ENCODE peak calls at places on chromosomes 1 and 21, in five cellular contexts. J is D341Med; D is NCI-H2081; L is stimulated activated CD4-positive, alpha-beta T cell treated with anti-CD3 and anti-CD28 coated beads, Interleukin-12 subunit alpha, Interleukin-12 subunit beta, amount 100 ng/mL, for 4 hours; G is heart right ventricle. Z is an unnamed sample.

GRCh38 chr1:180837025-180837424 is 75.7 kb upstream of the KIAA1614 start:
- DNase-seq in J (no peak), L (no peak), D (no peak), G (no peak), Z (no peak)

GRCh38 chr21:40902299-40902698 is 55.3 kb upstream of the DSCAM start:
- DNase-seq in G (peak; percentile 15), D (peak; percentile 94), J (no peak), L (no peak), Z (no peak)

GRCh38 chr1:19190468-19190867 is 19.6 kb downstream of the UBR4 start:
- DNase-seq in L (no peak), D (no peak), J (no peak), G (no peak), Z (no peak)

GRCh38 chr1:115190766-115191165 is 101.5 kb upstream of the TSPAN2 start:
- DNase-seq in D (no peak), J (no peak), G (no peak), L (no peak), Z (no peak)

GRCh38 chr1:27469334-27469733 is 20.6 kb downstream of the WASF2 start:
- DNase-seq in J (no peak), G (no peak), L (no peak), D (no peak), Z (no peak)

GRCh38 chr1:59290173-59290954 is 6.5 kb upstream of the FGGY start:
- DNase-seq in L (no peak), G (no peak), J (no peak), D (peak; percentile 49), Z (peak; percentile 26)

GRCh38 chr21:35920428-35920827 is 139.9 kb downstream of the SETD4 start:
- DNase-seq in D (no peak), L (no peak), J (no peak), G (no peak), Z (no peak)

GRCh38 chr1:68600049-68600661 is 103.3 kb upstream of the DEPDC1 start:
- DNase-seq in D (peak; percentile 23), L (no peak), J (peak; percentile 38), G (no peak), Z (no peak)

GRCh38 chr1:115430717-115431116 is 92.7 kb upstream of the NGF start:
- DNase-seq in J (no peak), L (no peak), D (no peak), G (no peak), Z (no peak)

GRCh38 chr1:18045206-18045605 is 62.4 kb upstream of the IGSF21 start:
- DNase-seq in D (no peak), G (no peak), L (no peak), J (no peak), Z (no peak)

GRCh38 chr1:111743679-111744101 is 4.5 kb upstream of the INKA2 start:
- DNase-seq in J (no peak), D (no peak), L (no peak), G (no peak), Z (no peak)

GRCh38 chr1:53482441-53483153 is 23.4 kb downstream of the DMRTB1 start:
- DNase-seq in D (no peak), G (no peak), J (no peak), L (no peak), Z (no peak)

GRCh38 chr1:230002164-230002803 is 64.8 kb upstream of the GALNT2 start:
- DNase-seq in D (no peak), G (peak; percentile 53), J (no peak), L (no peak), Z (no peak)

GRCh38 chr1:116711061-116711582 is 43.1 kb upstream of the CD2 start:
- DNase-seq in J (no peak), D (peak; percentile 29), G (no peak), L (no peak), Z (no peak)

GRCh38 chr1:147480565-147480935 is 60.8 kb upstream of the BCL9 start:
- DNase-seq in J (no peak), L (no peak), D (no peak), G (no peak), Z (no peak)

GRCh38 chr1:147619741-147620140 is 50.6 kb downstream of the ACP6 start:
- DNase-seq in L (no peak), D (no peak), G (no peak), J (no peak), Z (no peak)

GRCh38 chr1:1542766-1543705 is 2.6 kb upstream of the TMEM240 start:
- DNase-seq in D (no peak), L (no peak), G (no peak), J (no peak), Z (peak; percentile 79)

GRCh38 chr1:10980094-10980577 is 32.3 kb upstream of the TARDBP start:
- DNase-seq in J (no peak), L (no peak), D (no peak), G (peak; percentile 72), Z (peak; percentile 83)

Z was measured in Peyer's patch.